ENCODE peak calls at places on chromosomes 2 and 18, in five cellular contexts. Q is GM23248, B is HCT116, K is neural progenitor cell, A is PC-3. O is an unnamed sample.

GRCh38 chr2:241492174-241492565 is 16.2 kb downstream of the STK25 start:
- DNase-seq in B (no peak), A (no peak), K (no peak), Q (no peak), O (no peak)

GRCh38 chr2:39228413-39229209 is 15.2 kb downstream of the CDKL4 start:
- DNase-seq in K (peak), B (no peak), Q (peak), A (no peak), O (no peak)

GRCh38 chr2:177724398-177725287 is 332.1 kb downstream of the AGPS start:
- DNase-seq in K (peak), B (peak), A (peak), Q (peak), O (peak)

GRCh38 chr2:177573120-177573519 is 180.5 kb downstream of the AGPS start:
- DNase-seq in A (peak), Q (peak), B (no peak), K (no peak), O (peak)

GRCh38 chr2:24228470-24228869 is 53.6 kb downstream of the FAM228A start:
- DNase-seq in Q (peak), K (no peak), B (no peak), A (peak), O (peak)

GRCh38 chr2:88720399-88720798 is 28.9 kb downstream of the RPIA start:
- DNase-seq in K (no peak), B (no peak), A (no peak), Q (no peak), O (no peak)

GRCh38 chr2:217953531-217953932 is 49.3 kb downstream of the TNS1 start:
- DNase-seq in A (no peak), K (no peak), Q (no peak), B (no peak), O (no peak)

GRCh38 chr18:49936821-49937220 is 123.5 kb upstream of the ACAA2 start:
- DNase-seq in B (no peak), A (no peak), Q (no peak), K (no peak), O (no peak)

GRCh38 chr2:2033691-2034090 is 289.4 kb upstream of the PXDN start:
- DNase-seq in B (no peak), K (no peak), Q (no peak), A (no peak), O (no peak)

GRCh38 chr2:112665113-112665780 is 19.5 kb downstream of the SLC20A1 start:
- DNase-seq in A (no peak), B (no peak), K (no peak), Q (no peak), O (no peak)

GRCh38 chr2:217804786-217805678 is 197.8 kb downstream of the TNS1 start:
- DNase-seq in K (peak), Q (no peak), B (no peak), A (no peak), O (peak)

GRCh38 chr2:6309415-6310185 is 556.1 kb downstream of the CMPK2 start:
- DNase-seq in B (no peak), Q (no peak), K (no peak), A (no peak), O (peak)

GRCh38 chr2:241216211-241216761 is 27.8 kb downstream of the ANO7 start:
- DNase-seq in Q (no peak), K (peak), A (no peak), B (no peak), O (no peak)

GRCh38 chr2:226483745-226484619 is 315.6 kb downstream of the IRS1 start:
- DNase-seq in K (peak), Q (peak), B (no peak), A (no peak), O (no peak)

GRCh38 chr18:45066210-45066609 is 385.5 kb downstream of the SETBP1 start:
- DNase-seq in K (no peak), Q (no peak), A (no peak), B (no peak), O (no peak)

GRCh38 chr18:62838475-62839098 is 123.2 kb downstream of the PHLPP1 start:
- DNase-seq in K (no peak), A (no peak), Q (no peak), B (no peak), O (peak)

GRCh38 chr2:8803658-8804379 is 33.6 kb downstream of the KIDINS220 start:
- DNase-seq in B (peak), A (peak), K (no peak), Q (peak), O (peak)

GRCh38 chr2:13745324-13745723 is 887.2 kb upstream of the LRATD1 start:
- DNase-seq in A (peak), K (peak), Q (no peak), B (no peak), O (no peak)

GRCh38 chr2:37262510-37262909 is 31.1 kb downstream of the NDUFAF7 start:
- DNase-seq in A (no peak), B (no peak), Q (no peak), K (no peak), O (no peak)

GRCh38 chr2:240200230-240201051 is 60.0 kb upstream of the OTOS start:
- DNase-seq in B (no peak), K (peak), Q (peak), A (no peak), O (no peak)

GRCh38 chr2:133849341-133849740 is 281.1 kb upstream of the NCKAP5 start:
- DNase-seq in A (no peak), K (no peak), B (no peak), Q (no peak), O (no peak)

GRCh38 chr2:64478036-64478435 is 24.1 kb downstream of the LGALSL start:
- DNase-seq in A (no peak), K (no peak), B (no peak), Q (no peak), O (no peak)

GRCh38 chr2:64481665-64482064 is 27.7 kb downstream of the LGALSL start:
- DNase-seq in Q (no peak), K (no peak), B (no peak), A (no peak), O (no peak)

GRCh38 chr2:64478502-64479230 is 24.7 kb downstream of the LGALSL start:
- DNase-seq in K (no peak), Q (no peak), A (peak), B (no peak), O (no peak)

GRCh38 chr2:64477037-64477436 is 23.1 kb downstream of the LGALSL start:
- DNase-seq in A (no peak), K (no peak), B (no peak), Q (no peak), O (no peak)

GRCh38 chr2:64479259-64480198 is 25.6 kb downstream of the LGALSL start:
- DNase-seq in B (no peak), Q (no peak), A (no peak), K (no peak), O (no peak)
- TF ChIP-seq EZH2 in B (no peak), Q (no peak), A (no peak), K (no peak), O (no peak)

DNA sequence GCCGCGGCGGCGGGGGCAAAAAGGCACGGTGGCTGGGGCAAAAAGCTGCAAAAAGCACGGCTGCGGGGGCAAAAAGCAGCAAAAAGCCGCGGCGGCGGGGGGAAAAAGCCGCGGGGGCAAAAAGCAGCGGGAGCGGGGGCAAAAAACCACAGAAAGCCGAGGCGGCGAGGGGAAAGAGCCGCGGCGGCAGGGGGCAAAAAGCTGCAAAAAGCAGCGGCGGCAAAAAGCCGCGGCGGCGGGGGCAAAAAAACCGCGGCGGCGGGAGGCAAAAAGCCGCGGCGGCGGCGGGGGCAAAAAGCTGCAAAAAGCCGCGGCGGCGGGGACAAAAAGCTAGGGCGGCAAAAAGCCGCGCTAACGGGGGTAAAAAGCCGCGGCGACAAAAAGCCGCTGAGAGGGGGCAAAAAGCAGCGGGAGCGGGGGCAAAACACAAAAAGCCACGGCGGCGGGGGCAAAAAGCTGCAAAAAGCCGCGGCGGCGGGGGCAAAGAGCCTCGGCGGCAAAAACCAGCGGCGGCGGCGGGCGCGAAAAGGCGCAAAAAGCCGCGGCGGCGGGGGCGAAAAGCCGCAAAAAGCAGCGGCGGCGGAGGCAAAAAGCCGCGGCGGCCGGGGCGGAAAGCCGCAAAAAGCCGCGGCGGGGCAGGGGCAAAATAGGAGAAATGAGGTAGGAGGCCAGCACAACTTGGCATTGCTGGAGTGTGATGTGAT is 123.4 kb downstream of the ANKRD30BL start:
- DNase-seq in A (no peak), B (no peak), Q (peak), K (peak), O (no peak)
- TF ChIP-seq EZH2 in A (peak), B (no peak), Q (no peak), K (peak), O (peak)

GRCh38 chr2:176149484-176150337 is 1.6 kb upstream of the HOXD4 start:
- DNase-seq in Q (no peak), A (no peak), B (no peak), K (no peak), O (no peak)
- TF ChIP-seq EZH2 in Q (no peak), A (no peak), B (no peak), K (peak), O (no peak)

DNA sequence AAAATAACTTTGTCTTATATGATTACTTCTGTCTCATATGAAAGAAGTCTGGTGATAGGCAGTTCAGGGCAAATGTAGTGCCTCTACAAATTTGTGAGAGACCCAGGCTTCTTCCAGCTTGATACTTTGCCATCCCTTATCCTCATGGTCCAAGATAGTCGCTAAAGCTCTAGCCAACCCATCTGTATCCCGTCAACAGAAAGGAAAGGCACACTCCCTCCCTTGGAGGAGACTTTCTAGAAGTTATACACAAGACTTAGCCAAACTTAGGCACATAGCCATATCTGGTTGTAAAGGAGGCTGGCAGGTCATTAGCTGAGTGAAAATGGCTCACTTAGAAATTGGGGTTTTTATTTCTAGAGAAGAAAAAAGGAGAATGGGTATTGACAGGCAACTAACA is 14.3 kb upstream of the EHBP1 start:
- DNase-seq in B (no peak), K (no peak), Q (no peak), A (no peak), O (no peak)
- TF ChIP-seq EZH2 in B (no peak), K (no peak), Q (no peak), A (no peak), O (no peak)

DNA sequence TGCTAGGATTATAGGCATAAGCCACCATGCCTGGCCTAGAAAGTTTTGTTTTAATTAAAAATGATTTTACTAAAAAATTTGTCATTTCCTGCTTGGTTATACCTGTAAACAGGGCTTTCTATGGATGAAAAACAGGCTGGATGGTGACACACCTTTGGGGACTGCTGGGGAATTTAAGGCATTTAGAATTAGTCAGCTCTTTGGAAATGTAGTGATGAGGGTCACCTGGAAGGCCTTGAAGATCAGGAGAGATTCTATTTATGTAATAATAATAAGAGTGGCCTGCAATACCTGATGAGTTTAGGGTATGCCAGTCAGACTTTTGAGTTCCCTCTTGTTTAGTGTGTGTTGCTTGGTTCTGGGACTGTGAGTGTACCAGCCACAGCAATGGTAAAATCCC is 51.1 kb downstream of the RALBP1 start:
- DNase-seq in A (peak), B (no peak), Q (no peak), K (no peak), O (no peak)
- TF ChIP-seq EZH2 in A (no peak), B (no peak), Q (no peak), K (no peak), O (no peak)

DNA sequence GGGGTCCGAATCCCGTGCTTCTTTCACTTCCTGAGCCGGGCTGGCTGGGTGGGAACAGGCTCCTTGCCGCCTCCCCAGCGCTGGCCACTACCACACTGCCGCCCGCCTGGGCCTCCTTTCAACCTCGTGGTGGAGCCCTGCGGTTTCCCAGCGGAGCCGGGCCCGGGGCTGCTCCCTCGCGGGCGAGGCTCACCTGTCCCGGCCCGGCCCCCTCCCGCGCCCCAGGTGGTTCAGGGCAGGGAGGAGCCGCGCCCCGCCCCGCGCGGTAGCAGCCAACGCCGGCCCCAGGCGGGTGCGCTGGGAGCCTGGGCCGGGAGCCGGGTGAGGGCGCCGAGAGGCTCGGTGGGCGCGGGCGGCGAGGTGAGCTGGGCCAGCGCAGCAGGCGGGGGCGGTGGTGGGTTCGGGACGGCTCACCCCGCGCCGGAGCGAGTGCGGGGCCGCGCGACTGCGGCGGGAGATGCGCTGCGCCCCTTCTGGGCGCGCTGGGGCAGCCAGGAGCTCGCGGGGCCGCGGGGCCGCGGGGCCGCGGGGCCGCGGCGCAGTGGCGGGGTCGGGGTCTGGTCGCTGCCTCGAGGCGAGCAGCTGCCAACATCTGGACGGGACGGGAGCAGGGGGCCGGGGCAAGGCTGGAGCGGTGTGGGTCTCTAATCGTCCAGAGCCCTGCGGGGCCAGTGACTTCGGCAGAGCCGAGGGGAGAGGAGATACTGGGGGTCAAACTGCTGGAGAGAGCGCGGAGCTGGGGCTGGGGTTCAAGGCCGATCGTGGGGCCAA is at the start of gene LYPD6B:
- DNase-seq in Q (peak), A (peak), B (no peak), K (peak), O (peak)
- TF ChIP-seq EZH2 in Q (peak), A (no peak), B (no peak), K (peak), O (peak)

DNA sequence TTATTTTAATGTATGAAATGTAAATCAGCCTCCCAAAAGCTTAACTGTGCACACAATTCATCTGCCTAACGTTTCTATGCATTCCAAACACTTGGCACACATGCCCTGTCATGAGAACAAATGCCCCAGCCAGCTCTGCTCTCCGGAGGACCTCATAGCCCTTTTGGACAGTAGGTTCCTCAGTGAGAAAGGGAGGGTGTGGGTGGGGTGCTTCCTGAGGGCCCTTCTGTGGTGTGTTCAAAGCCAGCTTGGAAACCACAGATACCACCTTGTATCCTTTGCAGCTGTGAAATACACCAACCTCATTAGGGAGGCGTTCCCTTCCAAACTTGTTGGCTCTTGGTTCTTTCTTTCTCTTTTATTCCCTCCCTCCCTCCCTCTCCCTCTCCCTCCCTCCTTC is 102.2 kb upstream of the ASB18 start:
- DNase-seq in B (no peak), Q (no peak), K (no peak), A (no peak), O (no peak)
- TF ChIP-seq EZH2 in B (no peak), Q (no peak), K (no peak), A (no peak), O (no peak)

GRCh38 chr18:78973357-78974083 is 6.1 kb upstream of the SALL3 start:
- DNase-seq in B (no peak), Q (no peak), A (no peak), K (peak), O (no peak)
- TF ChIP-seq EZH2 in B (no peak), Q (no peak), A (no peak), K (peak), O (no peak)

O was measured in A673.